ENCODE peak calls at places on chromosomes 16 and 17, in seven cellular contexts. O is astrocyte; T is activated CD4-positive, alpha-beta memory T cell treated with anti-CD3 and anti-CD28 coated beads for 36 hours; E is HT1080; C is stimulated activated CD4-positive, alpha-beta T cell treated with anti-CD3 and anti-CD28 coated beads, Interleukin-2, amount 100 ng/mL, for 48 hours; M is Kasumi-1; H is gastrocnemius medialis. J is an unnamed sample.

GRCh38 chr17:17204635-17205231 is 1.4 kb downstream of the PLD6 start:
- DNase-seq in O (no peak), M (no peak), C (no peak), T (no peak), H (no peak), E (no peak), J (no peak)

GRCh38 chr17:60392845-60393702 is 1.1 kb upstream of the USP32 start:
- DNase-seq in H (peak), E (peak), C (peak), T (peak), O (peak), M (peak), J (peak)

GRCh38 chr16:65934443-65934842 is 432.0 kb upstream of the CDH5 start:
- DNase-seq in E (no peak), C (no peak), O (no peak), M (no peak), T (no peak), H (no peak), J (no peak)

GRCh38 chr16:85149776-85150175 is 37.5 kb upstream of the CIBAR2 start:
- DNase-seq in H (peak), C (no peak), O (no peak), E (no peak), T (no peak), M (no peak), J (no peak)

GRCh38 chr16:17467923-17468540 is 2.7 kb downstream of the XYLT1 start:
- DNase-seq in M (peak), O (peak), C (no peak), T (peak), H (peak), E (peak), J (peak)

GRCh38 chr16:1209081-1209480 is 16.0 kb downstream of the TPSG1 start:
- DNase-seq in H (no peak), O (no peak), M (no peak), E (no peak), T (no peak), C (no peak), J (no peak)

GRCh38 chr17:29008591-29008990 is 2.8 kb upstream of the SEZ6 start:
- DNase-seq in T (no peak), O (no peak), M (no peak), C (no peak), E (no peak), H (no peak), J (no peak)

GRCh38 chr17:50206604-50207293 is 5.3 kb upstream of the COL1A1 start:
- DNase-seq in E (no peak), C (no peak), O (peak), T (peak), H (no peak), M (no peak), J (no peak)

GRCh38 chr17:74815671-74816370 is 39.7 kb upstream of the NAT9 start:
- DNase-seq in T (no peak), E (no peak), M (peak), H (no peak), C (no peak), O (no peak), J (no peak)

GRCh38 chr17:35963663-35964062 is 17.6 kb downstream of the CCL16 start:
- DNase-seq in H (no peak), M (no peak), O (no peak), E (no peak), C (no peak), T (no peak), J (no peak)

GRCh38 chr16:76676356-76676755 is 399.2 kb downstream of the CNTNAP4 start:
- DNase-seq in H (no peak), E (peak), T (no peak), O (no peak), M (no peak), C (no peak), J (no peak)

GRCh38 chr17:72922223-72922622 is 170.3 kb downstream of the SLC39A11 start:
- DNase-seq in O (no peak), C (no peak), M (no peak), H (no peak), E (no peak), T (no peak), J (no peak)

GRCh38 chr17:72715906-72716572 is 376.4 kb downstream of the SLC39A11 start:
- DNase-seq in E (peak), H (no peak), T (no peak), M (no peak), C (no peak), O (peak), J (no peak)

GRCh38 chr16:14501331-14502255 is 128.5 kb downstream of the PARN start:
- DNase-seq in M (no peak), H (peak), C (no peak), T (no peak), E (peak), O (peak), J (peak)